ENCODE peak calls at places on chromosomes 6 and 20, in eight cellular contexts. E is Jurkat, Clone E6-1; A is pancreas; P is psoas muscle; C is IMR-90; V is choroid plexus epithelial cell; G is tibial artery; F is adrenal gland. L is an unnamed sample.

GRCh38 chr20:845967-846893 is 12.7 kb downstream of the FAM110A start:
- DNase-seq in E (no peak), A (no peak), P (peak), C (no peak), V (no peak), G (no peak), F (no peak), L (no peak)

GRCh38 chr6:37103169-37104039 is 66.5 kb upstream of the PIM1 start:
- DNase-seq in E (no peak), A (peak), P (peak), C (no peak), V (peak), G (peak), F (peak), L (no peak)

GRCh38 chr6:128238248-128238647 is 282.2 kb downstream of the PTPRK start:
- DNase-seq in E (no peak), A (no peak), P (no peak), C (no peak), V (no peak), G (no peak), F (no peak), L (no peak)

GRCh38 chr6:159887146-159887545 is 3.6 kb upstream of the MAS1 start:
- DNase-seq in E (no peak), A (no peak), P (no peak), C (no peak), V (no peak), G (no peak), F (no peak), L (no peak)

GRCh38 chr6:31113861-31114539 is 600 bp upstream of the PSORS1C1 start:
- DNase-seq in E (no peak), A (no peak), P (no peak), C (peak), V (peak), G (no peak), F (no peak), L (no peak)

GRCh38 chr20:43914286-43914685 is 366 bp upstream of the TOX2 start:
- DNase-seq in E (no peak), A (no peak), P (no peak), C (no peak), V (no peak), G (no peak), F (no peak), L (no peak)

GRCh38 chr6:34145161-34146020 is 496 bp downstream of the GRM4 start:
- DNase-seq in E (no peak), A (no peak), P (no peak), C (peak), V (peak), G (no peak), F (no peak), L (peak)

GRCh38 chr20:21900431-21900830 is 195.0 kb downstream of the PAX1 start:
- DNase-seq in E (no peak), A (no peak), P (no peak), C (no peak), V (no peak), G (no peak), F (no peak), L (no peak)

GRCh38 chr6:28923318-28924102 is at the start of gene TRIM27:
- DNase-seq in E (peak), A (peak), P (peak), C (peak), V (peak), G (peak), F (peak), L (peak)

GRCh38 chr6:73631849-73632248 is 21.9 kb downstream of the SLC17A5 start:
- DNase-seq in E (no peak), A (no peak), P (no peak), C (peak), V (peak), G (no peak), F (no peak), L (no peak)

GRCh38 chr6:53020005-53020744 is 25.1 kb upstream of the GSTA4 start:
- DNase-seq in E (peak), A (no peak), P (no peak), C (peak), V (peak), G (no peak), F (no peak), L (no peak)

GRCh38 chr6:129364037-129364436 is 345.9 kb downstream of the ARHGAP18 start:
- DNase-seq in E (no peak), A (no peak), P (no peak), C (no peak), V (no peak), G (no peak), F (no peak), L (no peak)

GRCh38 chr6:5379647-5380242 is 118.4 kb downstream of the FARS2 start:
- DNase-seq in E (peak), A (no peak), P (no peak), C (peak), V (peak), G (no peak), F (peak), L (no peak)

GRCh38 chr6:29005183-29005885 is at the start of gene ZNF311:
- DNase-seq in E (no peak), A (peak), P (peak), C (peak), V (peak), G (peak), F (peak), L (peak)

GRCh38 chr20:3814928-3815495 is 5.3 kb upstream of the AP5S1 start:
- DNase-seq in E (no peak), A (no peak), P (no peak), C (no peak), V (no peak), G (no peak), F (no peak), L (no peak)

GRCh38 chr6:170023620-170024521 is 267.0 kb downstream of the DLL1 start:
- DNase-seq in E (no peak), A (no peak), P (no peak), C (no peak), V (no peak), G (peak), F (no peak), L (no peak)

GRCh38 chr20:25195962-25196700 is 619 bp downstream of the ENTPD6 start:
- DNase-seq in E (no peak), A (peak), P (no peak), C (peak), V (no peak), G (no peak), F (no peak), L (no peak)

GRCh38 chr6:72286911-72287311 is 335.0 kb upstream of the KCNQ5 start:
- DNase-seq in E (no peak), A (no peak), P (no peak), C (peak), V (peak), G (no peak), F (no peak), L (no peak)

GRCh38 chr6:105209950-105210706 is 30.3 kb upstream of the POPDC3 start:
- DNase-seq in E (no peak), A (no peak), P (no peak), C (peak), V (peak), G (no peak), F (no peak), L (no peak)

GRCh38 chr6:163260111-163260895 is 154.2 kb upstream of the QKI start:
- DNase-seq in E (no peak), A (no peak), P (peak), C (no peak), V (peak), G (no peak), F (peak), L (no peak)

GRCh38 chr6:12605888-12606345 is 110.7 kb upstream of the PHACTR1 start:
- DNase-seq in E (peak), A (peak), P (no peak), C (peak), V (peak), G (peak), F (peak), L (no peak)

GRCh38 chr6:34243901-34244884 is 4.6 kb downstream of the SMIM29 start:
- DNase-seq in E (no peak), A (peak), P (peak), C (peak), V (peak), G (peak), F (peak), L (no peak)

GRCh38 chr6:16841241-16841640 is 80.0 kb upstream of the ATXN1 start:
- DNase-seq in E (no peak), A (no peak), P (no peak), C (peak), V (no peak), G (no peak), F (no peak), L (no peak)

GRCh38 chr6:129980821-129981220 is 37.6 kb upstream of the L3MBTL3 start:
- DNase-seq in E (no peak), A (no peak), P (no peak), C (no peak), V (no peak), G (no peak), F (no peak), L (no peak)

GRCh38 chr6:38113810-38114577 is 294.5 kb downstream of the ZFAND3 start:
- DNase-seq in E (no peak), A (no peak), P (no peak), C (peak), V (no peak), G (no peak), F (no peak), L (no peak)

GRCh38 chr20:41041693-41042092 is 13.1 kb downstream of the TOP1 start:
- DNase-seq in E (no peak), A (no peak), P (no peak), C (no peak), V (no peak), G (no peak), F (no peak), L (no peak)

GRCh38 chr6:74280130-74280692 is 584.2 kb downstream of the CD109 start:
- DNase-seq in E (no peak), A (no peak), P (no peak), C (no peak), V (no peak), G (no peak), F (no peak), L (no peak)

GRCh38 chr6:75196051-75196743 is 9.7 kb downstream of the COL12A1 start:
- DNase-seq in E (no peak), A (no peak), P (no peak), C (peak), V (peak), G (no peak), F (no peak), L (no peak)

GRCh38 chr6:7978736-7979135 is 68.1 kb upstream of the TXNDC5 start:
- DNase-seq in E (peak), A (no peak), P (no peak), C (no peak), V (no peak), G (no peak), F (no peak), L (no peak)

GRCh38 chr20:39853664-39854063 is 835.4 kb downstream of the MAFB start:
- DNase-seq in E (no peak), A (no peak), P (no peak), C (peak), V (peak), G (no peak), F (no peak), L (no peak)

GRCh38 chr20:62122659-62123449 is 579 bp downstream of the LSM14B start:
- DNase-seq in E (no peak), A (peak), P (peak), C (no peak), V (peak), G (no peak), F (peak), L (peak)

GRCh38 chr6:131652472-131652871 is 15.4 kb downstream of the ENPP3 start:
- DNase-seq in E (no peak), A (no peak), P (no peak), C (peak), V (peak), G (no peak), F (no peak), L (no peak)

GRCh38 chr6:43578748-43579147 is 2.8 kb downstream of the POLH start:
- DNase-seq in E (no peak), A (no peak), P (no peak), C (peak), V (peak), G (no peak), F (no peak), L (no peak)
- H3K4me3 ChIP-seq in E (no peak), A (no peak), P (no peak), C (no peak), V (no peak), G (no peak), F (no peak), L (no peak)

GRCh38 chr6:113632220-113632864 is 224.8 kb upstream of the MARCKS start:
- DNase-seq in E (no peak), A (peak), P (peak), C (peak), V (peak), G (peak), F (peak), L (no peak)
- H3K4me3 ChIP-seq in E (no peak), A (no peak), P (peak), C (peak), V (peak), G (peak), F (no peak), L (no peak)

DNA sequence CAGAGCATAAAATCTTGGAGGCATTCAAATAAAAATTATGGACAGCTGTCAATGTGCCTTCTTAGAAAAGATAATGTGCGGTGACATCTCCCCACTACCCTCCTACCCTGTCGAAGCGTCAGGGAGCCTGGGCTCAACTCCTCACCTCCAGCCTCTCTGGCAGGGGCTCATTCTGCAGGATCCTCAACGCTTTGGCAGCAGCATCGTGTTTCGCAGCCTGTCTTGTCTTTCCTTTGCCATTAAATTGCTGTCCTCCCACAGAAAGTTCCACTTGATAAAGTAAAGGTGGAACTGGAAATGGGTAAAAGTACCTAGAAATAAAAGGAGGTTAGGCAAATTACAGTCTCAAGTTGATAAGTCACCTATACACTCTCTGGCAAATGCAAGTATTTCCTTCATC is 36.7 kb downstream of the STAU1 start:
- DNase-seq in E (no peak), A (no peak), P (no peak), C (no peak), V (no peak), G (no peak), F (no peak), L (no peak)
- H3K4me3 ChIP-seq in E (no peak), A (no peak), P (no peak), C (no peak), V (no peak), G (no peak), F (no peak), L (no peak)

DNA sequence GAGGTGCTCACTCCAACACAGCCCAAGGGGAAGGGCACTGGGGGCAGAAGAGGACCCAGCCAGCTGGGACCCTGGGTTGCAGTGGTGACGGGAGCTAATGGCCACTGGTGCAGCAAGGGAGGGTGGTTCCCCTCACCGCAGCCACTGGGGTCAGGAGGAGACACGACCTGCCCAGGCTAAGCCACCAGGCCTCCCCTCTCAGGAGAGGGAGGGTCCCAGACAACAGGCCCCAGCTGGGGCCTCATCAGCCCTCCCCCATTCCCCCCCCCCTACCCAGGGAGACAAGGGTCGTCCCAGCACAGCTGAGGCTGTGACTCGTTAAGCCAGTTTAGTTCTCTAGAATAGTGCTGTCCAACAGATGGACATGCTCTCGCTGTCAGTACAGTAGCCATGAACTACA is 17.3 kb upstream of the MATN4 start:
- DNase-seq in E (no peak), A (no peak), P (no peak), C (no peak), V (no peak), G (no peak), F (no peak), L (no peak)
- H3K4me3 ChIP-seq in E (no peak), A (no peak), P (no peak), C (no peak), V (no peak), G (no peak), F (no peak), L (no peak)

GRCh38 chr6:18386302-18386976 is 711 bp upstream of the RNF144B start:
- DNase-seq in E (no peak), A (no peak), P (no peak), C (peak), V (peak), G (peak), F (no peak), L (no peak)
- H3K4me3 ChIP-seq in E (peak), A (no peak), P (peak), C (no peak), V (no peak), G (peak), F (no peak), L (peak)

GRCh38 chr6:151808331-151809241 is 1.1 kb downstream of the ESR1 start:
- DNase-seq in E (no peak), A (no peak), P (peak), C (no peak), V (peak), G (peak), F (no peak), L (no peak)
- H3K4me3 ChIP-seq in E (no peak), A (no peak), P (peak), C (no peak), V (peak), G (peak), F (no peak), L (no peak)

GRCh38 chr6:155215906-155216305 is 47.9 kb upstream of the CLDN20 start:
- DNase-seq in E (no peak), A (no peak), P (no peak), C (no peak), V (no peak), G (no peak), F (no peak), L (no peak)
- H3K4me3 ChIP-seq in E (no peak), A (no peak), P (no peak), C (no peak), V (no peak), G (no peak), F (no peak), L (no peak)